ENCODE peak calls at places on chromosomes 12 and 14, in ten cellular contexts. V is stomach, F is fibroblast of mammary gland, Z is IMR-90, C is foreskin fibroblast, L is cardiac muscle cell, E is pancreas, B is neural progenitor cell, K is astrocyte of the spinal cord, X is transverse colon. Q is an unnamed sample.
A peak's percentile ranks its signal among the peaks of the same experiment; 100 is the strongest.

GRCh38 chr12:132584472-132584871 is 25.9 kb downstream of the LRCOL1 start:
- DNase-seq in V (no peak), F (no peak), Z (no peak), C (no peak), L (no peak), E (no peak), B (no peak), K (no peak), X (no peak), Q (no peak)

GRCh38 chr14:47256968-47257367 is 418.4 kb downstream of the MDGA2 start:
- DNase-seq in V (no peak), F (no peak), Z (no peak), C (no peak), L (no peak), E (no peak), B (no peak), K (no peak), X (no peak), Q (no peak)

GRCh38 chr12:1644523-1645438 is 15.8 kb downstream of the WNT5B start:
- DNase-seq in V (peak; percentile 80), F (peak; percentile 81), Z (peak; percentile 91), C (peak; percentile 93), L (no peak), E (peak; percentile 71), B (no peak), K (peak; percentile 91), X (peak; percentile 68), Q (no peak)

GRCh38 chr12:119711693-119712092 is 43.8 kb downstream of the PRKAB1 start:
- DNase-seq in V (no peak), F (no peak), Z (no peak), C (no peak), L (no peak), E (no peak), B (no peak), K (no peak), X (no peak), Q (no peak)

GRCh38 chr12:8823565-8824300 is 1.3 kb downstream of the A2ML1 start:
- DNase-seq in V (no peak), F (peak; percentile 16), Z (peak; percentile 12), C (peak; percentile 16), L (peak; percentile 65), E (no peak), B (peak; percentile 85), K (peak; percentile 20), X (no peak), Q (no peak)

GRCh38 chr12:50086148-50086547 is 1.0 kb downstream of the SMARCD1 start:
- DNase-seq in V (no peak), F (no peak), Z (no peak), C (no peak), L (no peak), E (no peak), B (no peak), K (no peak), X (no peak), Q (no peak)

GRCh38 chr12:25800101-25800500 is 158.4 kb upstream of the RASSF8 start:
- DNase-seq in V (no peak), F (no peak), Z (peak; percentile 30), C (peak; percentile 25), L (no peak), E (no peak), B (no peak), K (peak; percentile 43), X (no peak), Q (no peak)

GRCh38 chr14:58826845-58827686 is 189.3 kb downstream of the DACT1 start:
- DNase-seq in V (no peak), F (peak; percentile 6), Z (no peak), C (no peak), L (no peak), E (no peak), B (no peak), K (no peak), X (no peak), Q (no peak)

GRCh38 chr12:47307680-47308399 is 228.1 kb upstream of the AMIGO2 start:
- DNase-seq in V (peak; percentile 41), F (peak; percentile 66), Z (peak; percentile 73), C (peak; percentile 81), L (peak; percentile 64), E (no peak), B (peak; percentile 68), K (peak; percentile 81), X (peak; percentile 39), Q (peak; percentile 33)

GRCh38 chr14:95119336-95119735 is 38.0 kb downstream of the DICER1 start:
- DNase-seq in V (no peak), F (no peak), Z (no peak), C (no peak), L (no peak), E (no peak), B (peak; percentile 33), K (no peak), X (no peak), Q (no peak)

GRCh38 chr12:89356069-89356665 is 3.9 kb upstream of the DUSP6 start:
- DNase-seq in V (no peak), F (no peak), Z (no peak), C (no peak), L (peak; percentile 30), E (no peak), B (no peak), K (no peak), X (no peak), Q (no peak)

GRCh38 chr12:68482660-68483059 is 128.0 kb upstream of the RAP1B start:
- DNase-seq in V (no peak), F (no peak), Z (no peak), C (peak; percentile 24), L (no peak), E (no peak), B (no peak), K (no peak), X (peak; percentile 52), Q (peak; percentile 68)

GRCh38 chr12:111691262-111691661 is 5.4 kb downstream of the ACAD10 start:
- DNase-seq in V (no peak), F (no peak), Z (no peak), C (no peak), L (no peak), E (no peak), B (no peak), K (no peak), X (no peak), Q (no peak)

GRCh38 chr12:82366182-82366581 is 7.9 kb downstream of the METTL25 start:
- DNase-seq in V (no peak), F (peak; percentile 47), Z (peak; percentile 47), C (peak; percentile 6), L (no peak), E (no peak), B (no peak), K (no peak), X (no peak), Q (no peak)

GRCh38 chr14:51884086-51884927 is 23.9 kb downstream of the GNG2 start:
- DNase-seq in V (no peak), F (peak; percentile 72), Z (peak; percentile 88), C (peak; percentile 88), L (no peak), E (no peak), B (no peak), K (peak; percentile 72), X (no peak), Q (no peak)

GRCh38 chr14:49612671-49613070 is 7.8 kb downstream of the RPL36AL start:
- DNase-seq in V (no peak), F (no peak), Z (no peak), C (no peak), L (no peak), E (no peak), B (no peak), K (no peak), X (no peak), Q (no peak)

GRCh38 chr12:89707623-89707991 is 1.0 kb downstream of the ATP2B1 start:
- DNase-seq in V (no peak), F (no peak), Z (no peak), C (peak; percentile 35), L (peak; percentile 59), E (no peak), B (peak; percentile 79), K (no peak), X (peak; percentile 34), Q (no peak)

GRCh38 chr12:12714276-12715001 is 2.7 kb upstream of the CDKN1B start:
- DNase-seq in V (peak; percentile 54), F (no peak), Z (peak; percentile 45), C (peak; percentile 51), L (no peak), E (peak; percentile 52), B (peak; percentile 53), K (peak; percentile 38), X (peak; percentile 77), Q (no peak)
- TF ChIP-seq CTCF in V (peak; percentile 44), F (peak; percentile 30), Z (peak; percentile 34), C (peak; percentile 18), L (peak; percentile 27), E (no peak), B (peak; percentile 41), K (peak; percentile 52), X (peak; percentile 13), Q (peak; percentile 32)

GRCh38 chr12:57739914-57740538 is 1.5 kb upstream of the AGAP2 start:
- DNase-seq in V (no peak), F (no peak), Z (no peak), C (no peak), L (no peak), E (no peak), B (peak; percentile 23), K (no peak), X (no peak), Q (no peak)

GRCh38 chr12:57738142-57738474 is 434 bp downstream of the AGAP2 start:
- DNase-seq in V (no peak), F (no peak), Z (no peak), C (no peak), L (no peak), E (no peak), B (no peak), K (no peak), X (no peak), Q (no peak)

GRCh38 chr12:57737467-57738141 is 938 bp downstream of the AGAP2 start:
- DNase-seq in V (no peak), F (no peak), Z (peak; percentile 7), C (peak; percentile 57), L (peak; percentile 43), E (no peak), B (peak; percentile 80), K (no peak), X (no peak), Q (no peak)

GRCh38 chr12:57739387-57739786 is 845 bp upstream of the AGAP2 start:
- DNase-seq in V (no peak), F (no peak), Z (no peak), C (no peak), L (no peak), E (no peak), B (peak; percentile 21), K (no peak), X (no peak), Q (no peak)

GRCh38 chr12:57738661-57739237 is at the start of gene AGAP2:
- DNase-seq in V (no peak), F (no peak), Z (no peak), C (no peak), L (peak; percentile 48), E (no peak), B (peak; percentile 80), K (no peak), X (no peak), Q (no peak)
- H3K4me3 ChIP-seq in V (peak within 1 kb of the TSS; percentile 38), F (peak within 1 kb of the TSS; percentile 2), Z (peak within 1 kb of the TSS; percentile 31), C (peak within 1 kb of the TSS; percentile 9), L (peak within 1 kb of the TSS; percentile 24), E (no peak within 1 kb of the TSS), B (peak within 1 kb of the TSS; percentile 80), K (peak within 1 kb of the TSS; percentile 7), X (no peak within 1 kb of the TSS), Q (no peak within 1 kb of the TSS)

GRCh38 chr12:3964404-3964803 is 91.2 kb upstream of the PARP11 start:
- DNase-seq in V (no peak), F (peak; percentile 10), Z (no peak), C (peak; percentile 7), L (peak; percentile 40), E (no peak), B (peak; percentile 74), K (no peak), X (no peak), Q (no peak)
- TF ChIP-seq CTCF in V (no peak), F (peak; percentile 22), Z (no peak), C (no peak), L (no peak), E (no peak), B (peak; percentile 70), K (no peak), X (no peak), Q (peak; percentile 65)

GRCh38 chr12:62468935-62469334 is 2.3 kb downstream of the MON2 start:
- DNase-seq in V (no peak), F (no peak), Z (no peak), C (no peak), L (no peak), E (no peak), B (no peak), K (no peak), X (no peak), Q (no peak)
- H3K4me3 ChIP-seq in V (no peak overlapping the region), F (peak overlapping the region; percentile 98), Z (no peak overlapping the region), C (peak overlapping the region; percentile 78), L (peak overlapping the region; percentile 96), E (no peak overlapping the region), B (peak overlapping the region; percentile 85), K (peak overlapping the region; percentile 6), X (no peak overlapping the region), Q (peak overlapping the region; percentile 32)